ENCODE peak calls at places on chromosomes 6 and 20, in six cellular contexts. A is pancreas; Q is MM.1S; T is effector memory CD4-positive, alpha-beta T cell; O is stomach; Y is psoas muscle. F is an unnamed sample.

GRCh38 chr6:110864816-110865215 is 9.8 kb upstream of the AMD1 start:
- DNase-seq in A (no peak), Q (no peak), T (no peak), O (no peak), Y (no peak), F (no peak)

GRCh38 chr20:37262516-37262915 is 902 bp upstream of the GHRH start:
- DNase-seq in A (no peak), Q (no peak), T (no peak), O (no peak), Y (no peak), F (no peak)

GRCh38 chr6:18034798-18035202 is 47.4 kb upstream of the KIF13A start:
- DNase-seq in A (no peak), Q (no peak), T (no peak), O (no peak), Y (no peak), F (no peak)

GRCh38 chr20:33897313-33897912 is 86.3 kb downstream of the CHMP4B start:
- DNase-seq in A (no peak), Q (no peak), T (no peak), O (no peak), Y (no peak), F (no peak)

GRCh38 chr20:45629496-45630100 is at the start of gene WFDC10A:
- DNase-seq in A (no peak), Q (peak; percentile 63), T (no peak), O (peak; percentile 44), Y (no peak), F (no peak)

GRCh38 chr20:51738877-51739447 is 29.2 kb downstream of the ATP9A start:
- DNase-seq in A (no peak), Q (no peak), T (no peak), O (peak; percentile 65), Y (no peak), F (no peak)

GRCh38 chr20:36132802-36133211 is 21.7 kb upstream of the EPB41L1 start:
- DNase-seq in A (no peak), Q (no peak), T (no peak), O (no peak), Y (no peak), F (no peak)

GRCh38 chr6:11971154-11971553 is 41.0 kb upstream of the HIVEP1 start:
- DNase-seq in A (no peak), Q (no peak), T (no peak), O (no peak), Y (no peak), F (no peak)

GRCh38 chr6:156883497-156884252 is 106.5 kb downstream of the ARID1B start:
- DNase-seq in A (peak; percentile 30), Q (peak; percentile 79), T (no peak), O (peak; percentile 67), Y (no peak), F (no peak)

DNA sequence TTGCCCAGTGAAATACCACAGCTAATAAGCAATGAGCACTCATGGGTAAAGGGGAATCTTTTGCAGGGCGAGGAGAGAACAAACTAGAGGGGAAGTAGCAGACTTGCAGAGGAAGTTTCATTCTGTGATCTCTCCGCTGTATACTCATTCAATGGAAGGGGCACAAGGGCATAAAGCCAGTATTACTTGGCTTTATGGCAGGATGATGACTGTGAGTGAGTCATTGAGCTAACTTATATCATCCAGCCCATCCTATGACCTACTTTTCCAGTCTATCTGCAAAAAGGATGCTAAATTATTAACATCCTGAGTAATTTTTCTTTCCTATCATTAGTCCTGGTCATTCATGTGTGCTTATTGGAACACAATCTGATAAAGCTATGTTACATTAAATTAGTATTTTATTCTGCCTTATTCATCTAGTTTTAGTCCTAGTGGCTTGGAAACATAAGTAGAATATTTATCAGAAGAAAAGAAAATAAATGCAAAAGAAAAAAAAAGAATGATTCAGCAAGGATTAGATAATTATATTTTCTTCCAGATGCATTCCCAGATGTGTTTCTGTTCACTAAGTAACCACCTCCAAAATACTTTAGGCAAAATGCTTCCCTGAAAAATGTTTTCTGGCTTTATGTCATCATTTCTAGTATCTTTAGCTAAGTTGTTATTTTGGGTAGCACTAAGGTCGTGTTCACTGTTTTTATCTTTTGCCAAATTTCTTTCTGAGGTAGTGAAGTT is 471.7 kb downstream of the CDKAL1 start:
- DNase-seq in A (no peak), Q (no peak), T (no peak), O (no peak), Y (no peak), F (no peak)
- H3K4me3 ChIP-seq in A (no peak overlapping the region), Q (no peak overlapping the region), T (no peak overlapping the region), O (no peak overlapping the region), Y (no peak overlapping the region), F (no peak overlapping the region)

GRCh38 chr6:170128811-170129681 is 161.8 kb downstream of the DLL1 start:
- DNase-seq in A (no peak), Q (no peak), T (no peak), O (peak; percentile 21), Y (no peak), F (peak; percentile 53)

GRCh38 chr6:170128346-170128745 is 162.5 kb downstream of the DLL1 start:
- DNase-seq in A (no peak), Q (no peak), T (no peak), O (peak; percentile 10), Y (no peak), F (peak; percentile 35)

GRCh38 chr6:170125447-170126300 is 165.2 kb downstream of the DLL1 start:
- DNase-seq in A (no peak), Q (no peak), T (no peak), O (peak; percentile 22), Y (no peak), F (no peak)

GRCh38 chr6:170124836-170125235 is 166.0 kb downstream of the DLL1 start:
- DNase-seq in A (peak; percentile 60), Q (no peak), T (no peak), O (peak; percentile 71), Y (no peak), F (peak; percentile 2)

DNA sequence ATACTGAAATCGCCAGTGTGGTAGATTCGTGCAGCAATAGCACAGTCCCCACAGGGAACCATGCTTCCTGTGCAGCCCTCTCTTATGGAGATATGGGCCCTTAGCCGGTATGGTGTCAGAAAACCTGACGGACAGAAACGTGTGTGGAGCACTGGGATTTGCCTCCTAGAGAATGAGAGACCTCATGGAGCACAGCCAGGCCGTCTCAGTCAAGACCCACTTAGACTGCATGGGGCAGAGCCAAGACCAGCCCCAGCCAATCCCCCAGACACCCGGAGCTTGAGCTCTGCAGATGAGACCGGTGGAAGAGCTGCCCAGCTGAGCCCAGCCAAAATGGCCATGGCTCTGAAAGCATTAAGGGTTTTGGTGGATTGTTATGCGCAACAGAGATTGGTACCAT is 163.7 kb downstream of the DLL1 start:
- DNase-seq in A (no peak), Q (no peak), T (no peak), O (peak; percentile 11), Y (no peak), F (no peak)
- H3K4me1 ChIP-seq in A (no peaks in the 10 kb centered on the region), Q (no peaks in the 10 kb centered on the region), T (no peaks in the 10 kb centered on the region), O (peaks cover 28% of the 10 kb centered on the region), Y (peaks cover 31% of the 10 kb centered on the region), F (no peaks in the 10 kb centered on the region)

GRCh38 chr6:41032830-41033229 is 6.2 kb downstream of the UNC5CL start:
- DNase-seq in A (no peak), Q (no peak), T (no peak), O (no peak), Y (no peak), F (no peak)
- H3K27ac ChIP-seq in A (no peak overlapping the region), Q (no peak overlapping the region), T (no peak overlapping the region), O (no peak overlapping the region), Y (no peak overlapping the region), F (no peak overlapping the region)

DNA sequence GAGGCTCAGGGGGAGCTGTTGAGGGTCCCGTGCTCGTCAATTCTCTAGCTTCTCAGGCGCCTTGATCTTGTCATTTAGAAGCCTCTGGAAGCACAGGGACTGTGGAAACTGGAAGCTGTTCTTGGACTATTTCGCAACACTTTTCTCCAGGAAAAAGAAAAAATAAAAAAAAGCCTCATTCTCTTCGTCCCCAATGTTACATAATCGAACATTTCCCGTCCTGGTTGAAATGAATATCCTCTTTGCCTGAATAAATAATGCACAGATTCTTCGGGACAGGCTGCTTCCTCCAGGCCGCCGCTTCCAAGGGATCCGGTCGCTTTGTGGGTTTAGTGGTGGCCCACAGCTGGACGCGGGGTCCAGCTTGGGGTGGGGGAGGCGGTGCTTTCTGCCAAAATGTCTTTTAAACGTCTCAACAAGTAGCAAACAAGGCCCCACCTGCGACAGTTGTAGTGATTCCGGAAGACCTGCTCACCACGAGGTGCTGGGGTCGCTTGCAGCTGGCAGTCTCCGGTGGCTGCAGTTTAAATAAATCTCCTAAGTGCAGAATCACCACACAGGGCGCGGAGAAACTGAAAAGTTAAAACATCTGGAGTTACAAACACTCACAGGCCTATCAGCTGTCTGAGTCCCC is 125.9 kb upstream of the ESR1 start:
- DNase-seq in A (no peak), Q (peak; percentile 77), T (no peak), O (no peak), Y (no peak), F (no peak)
- H3K4me3 ChIP-seq in A (no peak overlapping the region), Q (peak overlapping the region; percentile 31), T (no peak overlapping the region), O (peak overlapping the region; percentile 17), Y (peak overlapping the region; percentile 58), F (peak overlapping the region; percentile 15)

DNA sequence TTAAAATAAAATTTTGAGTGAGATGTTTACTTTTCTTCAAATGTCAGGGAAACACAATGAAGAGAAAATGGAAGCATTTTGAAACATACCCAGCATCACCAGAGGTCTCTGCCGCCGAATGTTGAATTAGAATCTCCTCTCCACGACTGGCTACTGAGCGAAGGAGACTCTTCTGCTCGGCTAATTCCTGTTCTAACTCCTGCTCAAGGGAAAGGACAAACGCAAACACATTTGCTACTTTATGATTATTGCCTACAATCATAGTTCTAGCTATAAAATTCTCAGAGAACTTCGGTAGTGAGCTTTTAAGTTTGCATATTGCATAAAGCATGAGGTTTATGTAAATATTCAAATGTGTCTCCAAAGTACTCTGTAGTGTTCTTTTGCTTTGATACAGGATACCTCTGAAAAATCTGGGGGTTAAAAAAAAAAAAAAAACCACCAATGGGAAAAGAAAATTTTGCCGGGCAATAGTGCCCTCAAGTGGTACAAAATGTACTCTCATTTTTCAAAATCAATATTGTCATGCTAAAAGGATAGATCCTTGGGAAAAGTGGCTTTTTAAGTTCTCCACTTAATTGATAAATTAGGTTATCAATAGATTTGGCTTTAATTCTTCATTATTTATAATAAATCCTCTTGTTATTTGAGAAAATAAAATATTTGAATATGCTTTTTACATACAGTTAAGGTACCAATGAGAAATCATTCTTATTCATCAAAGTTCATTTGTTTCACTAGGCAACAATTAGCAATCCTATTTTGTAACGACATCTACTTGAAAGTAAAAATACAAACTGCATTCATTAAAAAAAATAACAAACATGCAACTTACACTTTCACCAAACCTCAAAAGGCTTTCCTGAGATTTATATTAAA is 369.0 kb downstream of the SYNE1 start:
- DNase-seq in A (no peak), Q (peak; percentile 23), T (peak; percentile 8), O (no peak), Y (no peak), F (no peak)
- H3K4me1 ChIP-seq in A (peaks cover 5% of the 10 kb centered on the region), Q (no peaks in the 10 kb centered on the region), T (no peaks in the 10 kb centered on the region), O (peaks cover 57% of the 10 kb centered on the region), Y (peaks cover 65% of the 10 kb centered on the region), F (peaks cover 52% of the 10 kb centered on the region)